ENCODE peak calls at places on chromosomes 4 and X, in five cellular contexts. S, Y, H, T and O are unnamed samples.

GRCh38 chrX:10797493-10797892 is 177.1 kb upstream of the MID1 start:
- DNase-seq in S (peak), Y (peak), H (no peak), T (no peak), O (peak)

GRCh38 chr4:5066101-5066500 is 14.8 kb downstream of the STK32B start:
- DNase-seq in S (no peak), Y (no peak), H (no peak), T (no peak), O (no peak)

GRCh38 chr4:145681956-145682355 is 2.0 kb downstream of the C4orf51 start:
- DNase-seq in S (peak), Y (no peak), H (no peak), T (no peak), O (peak)

GRCh38 chr4:88352062-88352461 is 26.6 kb upstream of the HERC6 start:
- DNase-seq in S (peak), Y (peak), H (no peak), T (no peak), O (peak)

GRCh38 chr4:144709159-144709558 is 63.2 kb downstream of the HHIP start:
- DNase-seq in S (peak), Y (peak), H (peak), T (no peak), O (peak)

GRCh38 chrX:22081475-22082092 is 49.5 kb downstream of the PHEX start:
- DNase-seq in S (peak), Y (peak), H (peak), T (peak), O (peak)

GRCh38 chr4:121720109-121720508 is 23.3 kb upstream of the ANXA5 start:
- DNase-seq in S (no peak), Y (no peak), H (no peak), T (no peak), O (no peak)

GRCh38 chr4:141009931-141010330 is 123.3 kb downstream of the RNF150 start:
- DNase-seq in S (no peak), Y (no peak), H (no peak), T (no peak), O (no peak)

GRCh38 chr4:124879195-124879594 is 166.7 kb upstream of the ANKRD50 start:
- DNase-seq in S (no peak), Y (no peak), H (no peak), T (no peak), O (no peak)

GRCh38 chr4:82076359-82076758 is 297.4 kb downstream of the HNRNPD start:
- DNase-seq in S (no peak), Y (no peak), H (no peak), T (no peak), O (no peak)

GRCh38 chr4:172996571-172997216 is 171.9 kb upstream of the GALNT7 start:
- DNase-seq in S (peak), Y (peak), H (no peak), T (no peak), O (peak)
- H3K4me2 ChIP-seq in S (peak), Y (peak), H (peak), T (no peak), O (no peak)

GRCh38 chr4:157172011-157172410 is 48.5 kb upstream of the GRIA2 start:
- DNase-seq in S (peak), Y (no peak), H (peak), T (no peak), O (peak)
- TF ChIP-seq CTCF in S (peak), Y (peak), H (peak), T (peak), O (peak)

GRCh38 chr4:102657206-102657605 is 103.6 kb downstream of the MANBA start:
- DNase-seq in S (no peak), Y (no peak), H (no peak), T (no peak), O (no peak)

GRCh38 chr4:102665527-102665926 is 95.2 kb downstream of the MANBA start:
- DNase-seq in S (peak), Y (peak), H (no peak), T (no peak), O (no peak)

DNA sequence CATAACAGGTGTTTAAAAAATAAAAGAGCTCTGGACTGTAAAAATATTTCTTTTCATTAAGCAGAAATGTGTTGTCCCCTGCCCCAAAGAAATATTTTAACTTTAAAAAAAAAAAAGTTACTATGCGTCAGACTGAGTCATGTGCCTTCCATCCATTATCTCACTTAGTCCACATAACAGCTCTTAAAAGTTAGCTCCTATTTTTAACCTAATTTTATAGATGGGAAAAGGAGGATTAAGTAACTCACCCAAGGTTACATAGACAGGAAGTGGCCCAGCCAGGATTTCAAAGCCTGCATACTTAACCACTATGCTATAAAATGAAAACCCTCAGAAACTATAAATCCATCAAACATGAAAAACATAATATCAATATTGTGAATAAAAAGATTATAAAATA is 97.7 kb downstream of the MANBA start:
- DNase-seq in S (peak), Y (peak), H (no peak), T (no peak), O (peak)
- H3K4me2 ChIP-seq in S (no peak), Y (peak), H (no peak), T (no peak), O (no peak)

GRCh38 chr4:155672342-155672741 is 5.7 kb downstream of the GUCY1A1 start:
- DNase-seq in S (no peak), Y (no peak), H (no peak), T (no peak), O (no peak)

GRCh38 chr4:155667538-155668511 is 1.2 kb downstream of the GUCY1A1 start:
- DNase-seq in S (peak), Y (peak), H (no peak), T (peak), O (peak)

GRCh38 chr4:155665054-155665453 is 1.6 kb upstream of the GUCY1A1 start:
- DNase-seq in S (no peak), Y (no peak), H (no peak), T (no peak), O (no peak)

GRCh38 chr4:155666701-155667537 is at the start of gene GUCY1A1:
- DNase-seq in S (no peak), Y (peak), H (no peak), T (peak), O (no peak)
- TF ChIP-seq CTCF in S (no peak), Y (no peak), H (no peak), T (no peak), O (no peak)

DNA sequence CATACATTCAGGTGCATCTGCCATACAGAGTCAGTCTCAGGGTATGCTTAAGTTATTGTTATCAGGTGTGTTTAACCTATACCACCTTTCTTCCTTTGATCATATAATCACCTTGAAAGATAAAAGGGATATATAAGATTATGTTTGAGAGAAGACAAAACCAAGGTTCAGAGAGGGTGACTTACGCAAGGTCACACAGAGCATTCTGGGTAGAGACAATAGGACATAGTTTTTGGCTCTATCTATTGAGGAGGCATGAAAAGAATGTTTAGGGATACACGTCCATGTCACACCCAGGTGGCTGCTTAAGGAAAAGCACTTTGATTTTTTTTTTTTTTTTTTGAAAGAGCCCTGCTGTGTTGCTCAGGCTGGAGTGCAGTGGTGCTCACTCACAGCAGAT is 327.1 kb upstream of the RPS6KA3 start:
- DNase-seq in S (no peak), Y (no peak), H (no peak), T (no peak), O (no peak)
- H3K4me2 ChIP-seq in S (no peak), Y (no peak), H (no peak), T (no peak), O (no peak)

DNA sequence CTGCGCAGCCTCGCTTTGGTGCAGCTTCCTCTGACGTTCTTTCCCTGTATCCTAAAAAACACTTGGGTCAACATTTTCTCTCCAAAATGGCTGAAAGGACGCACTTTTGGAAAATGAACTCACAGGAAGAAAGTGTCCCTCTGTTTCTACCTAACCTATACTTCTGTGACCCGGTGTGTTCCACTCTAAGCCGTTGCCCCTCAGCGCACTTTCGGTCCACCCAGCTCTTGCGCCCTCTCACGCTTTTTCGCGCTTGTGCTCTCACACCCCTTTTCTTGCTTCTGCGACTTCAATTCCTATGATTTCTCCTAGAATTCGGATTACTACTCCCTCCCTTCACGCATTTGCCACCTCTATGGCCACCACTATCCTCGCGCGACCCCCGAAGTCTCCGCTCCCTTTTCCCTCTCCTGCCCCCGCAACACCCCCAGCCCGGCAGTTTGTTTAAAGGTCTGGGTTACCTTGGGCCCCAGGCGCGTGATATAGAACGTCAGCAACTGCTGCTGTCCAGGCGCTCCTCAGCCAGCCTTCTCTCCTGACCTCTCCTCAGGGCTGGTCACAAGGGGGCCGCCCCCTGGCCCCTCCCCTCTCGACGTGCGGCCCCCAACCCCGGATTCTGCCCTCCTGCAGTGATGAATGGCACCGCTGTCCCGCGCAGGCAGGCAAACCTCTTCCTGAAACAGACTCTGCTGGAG is at the start of gene USP51:
- DNase-seq in S (peak), Y (no peak), H (no peak), T (peak), O (peak)
- TF ChIP-seq CTCF in S (peak), Y (no peak), H (no peak), T (no peak), O (no peak)

DNA sequence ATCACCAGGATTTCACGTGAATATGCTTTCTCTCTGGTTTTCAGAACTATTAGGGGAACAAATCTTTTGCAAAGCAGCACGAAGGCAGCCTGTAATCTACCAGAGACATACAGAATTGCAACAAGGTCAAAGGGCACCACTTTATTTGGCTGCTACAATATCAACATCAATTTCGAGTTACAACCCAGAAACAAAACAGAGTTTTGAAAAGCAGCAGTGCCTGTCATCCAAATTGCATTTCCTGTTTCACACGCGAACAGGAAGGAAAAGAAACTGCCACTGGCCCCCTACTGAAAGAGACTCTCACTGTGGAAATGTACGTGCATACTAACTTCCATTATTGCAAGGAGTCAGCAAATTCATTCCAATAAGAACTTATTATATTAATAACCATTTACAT is 17.1 kb upstream of the C1QTNF7 start:
- DNase-seq in S (no peak), Y (no peak), H (no peak), T (no peak), O (no peak)
- H3K4me2 ChIP-seq in S (peak), Y (no peak), H (no peak), T (no peak), O (peak)